ENCODE peak calls at places on chromosomes 11 and 22, in ten cellular contexts. Z is A549; K is activated effector memory CD4-positive, alpha-beta T cell treated with anti-CD3 and anti-CD28 coated beads, Interleukin-2, amount 50 U/mL, for 16 hours; M is T-helper 9 cell; L is stimulated activated CD4-positive, alpha-beta T cell treated with anti-CD3 and anti-CD28 coated beads, Interleukin-2, amount 100 ng/mL, for 48 hours; A is T-cell; D is AG08396; O is sigmoid colon; I is K562; C is spleen. P is an unnamed sample.

GRCh38 chr22:46454233-46454909 is 83.0 kb downstream of the CELSR1 start:
- DNase-seq in Z (no peak), K (no peak), M (no peak), L (no peak), A (no peak), D (no peak), O (no peak), I (no peak), C (no peak), P (no peak)

GRCh38 chr11:16969010-16970004 is 44.9 kb downstream of the PLEKHA7 start:
- DNase-seq in Z (no peak), K (no peak), M (no peak), L (no peak), A (no peak), D (no peak), O (no peak), I (no peak), C (no peak), P (no peak)

GRCh38 chr11:16346975-16347374 is 9.4 kb downstream of the SOX6 start:
- DNase-seq in Z (no peak), K (no peak), M (no peak), L (no peak), A (no peak), D (peak), O (no peak), I (no peak), C (no peak), P (no peak)

GRCh38 chr11:15114501-15115475 is at the start of gene INSC:
- DNase-seq in Z (no peak), K (no peak), M (no peak), L (no peak), A (no peak), D (peak), O (no peak), I (no peak), C (no peak), P (no peak)

GRCh38 chr22:40400173-40400572 is 29.8 kb downstream of the SGSM3 start:
- DNase-seq in Z (no peak), K (peak), M (peak), L (peak), A (peak), D (no peak), O (no peak), I (no peak), C (peak), P (no peak)

GRCh38 chr22:29231971-29232959 is 26.6 kb downstream of the EMID1 start:
- DNase-seq in Z (no peak), K (no peak), M (no peak), L (no peak), A (no peak), D (no peak), O (peak), I (peak), C (peak), P (no peak)

GRCh38 chr11:106552694-106553203 is 465.5 kb downstream of the GUCY1A2 start:
- DNase-seq in Z (no peak), K (no peak), M (no peak), L (no peak), A (no peak), D (no peak), O (no peak), I (no peak), C (no peak), P (no peak)

GRCh38 chr11:15638386-15638787 is 523.7 kb downstream of the INSC start:
- DNase-seq in Z (no peak), K (no peak), M (no peak), L (no peak), A (no peak), D (no peak), O (no peak), I (no peak), C (no peak), P (no peak)

P was measured in activated T-helper 1 cell treated with Interleukin-2 at 50 U/mL for 16 hours.